ENCODE peak calls at places on chromosomes 5 and 9, in five cellular contexts. B is PC-3, X is WERI-Rb-1, W is ovary, E is NT2/D1. Q is an unnamed sample. For H3K36me3, the result is how much of the 10 kb centered on the place peaks cover.

GRCh38 chr5:144582046-144582445 is 411.4 kb downstream of the KCTD16 start:
- DNase-seq in B (no peak), X (no peak), W (no peak), E (no peak), Q (no peak)

GRCh38 chr5:179936976-179937681 is 29.4 kb upstream of the TBC1D9B start:
- DNase-seq in B (no peak), X (no peak), W (no peak), E (no peak), Q (no peak)

GRCh38 chr9:114177423-114178064 is 22.2 kb downstream of the COL27A1 start:
- DNase-seq in B (peak), X (no peak), W (peak), E (no peak), Q (no peak)

GRCh38 chr5:72256536-72256935 is 63.5 kb downstream of the MRPS27 start:
- DNase-seq in B (peak), X (no peak), W (no peak), E (no peak), Q (no peak)

GRCh38 chr9:78884611-78885150 is 587.8 kb downstream of the PSAT1 start:
- DNase-seq in B (no peak), X (no peak), W (no peak), E (no peak), Q (no peak)

GRCh38 chr5:102834438-102834964 is 79.4 kb downstream of the PAM start:
- DNase-seq in B (no peak), X (no peak), W (no peak), E (no peak), Q (no peak)

GRCh38 chr5:1504617-1505016 is 19.1 kb downstream of the LPCAT1 start:
- DNase-seq in B (no peak), X (no peak), W (no peak), E (no peak), Q (no peak)

GRCh38 chr9:18595597-18595996 is 121.6 kb downstream of the ADAMTSL1 start:
- DNase-seq in B (no peak), X (no peak), W (no peak), E (no peak), Q (no peak)

GRCh38 chr5:163459465-163459887 is 426 bp downstream of the NUDCD2 start:
- DNase-seq in B (no peak), X (no peak), W (no peak), E (no peak), Q (peak)

GRCh38 chr9:108257387-108257786 is 598.4 kb downstream of the ACTL7B start:
- DNase-seq in B (no peak), X (no peak), W (no peak), E (no peak), Q (no peak)

GRCh38 chr9:114006931-114007691 is 71.0 kb downstream of the AMBP start:
- DNase-seq in B (no peak), X (peak), W (peak), E (no peak), Q (no peak)

GRCh38 chr5:128572546-128573339 is 34.7 kb upstream of the FBN2 start:
- DNase-seq in B (peak), X (no peak), W (no peak), E (no peak), Q (no peak)

GRCh38 chr9:137174722-137175293 is 3.0 kb upstream of the TMEM210 start:
- DNase-seq in B (no peak), X (no peak), W (no peak), E (no peak), Q (no peak)

GRCh38 chr9:108478431-108478837 is 377.4 kb downstream of the ACTL7B start:
- DNase-seq in B (peak), X (peak), W (no peak), E (no peak), Q (no peak)

GRCh38 chr5:41193462-41194166 is 19.7 kb downstream of the C6 start:
- DNase-seq in B (peak), X (no peak), W (peak), E (no peak), Q (no peak)

GRCh38 chr9:120655005-120655622 is 59.2 kb downstream of the MEGF9 start:
- DNase-seq in B (peak), X (no peak), W (no peak), E (no peak), Q (no peak)

GRCh38 chr5:19044931-19045695 is 942.9 kb downstream of the CDH18 start:
- DNase-seq in B (no peak), X (no peak), W (no peak), E (no peak), Q (no peak)

GRCh38 chr5:20575515-20575914 is 587.5 kb upstream of the CDH18 start:
- DNase-seq in B (no peak), X (no peak), W (no peak), E (no peak), Q (no peak)

GRCh38 chr9:125889524-125890473 is 142.6 kb downstream of the PBX3 start:
- DNase-seq in B (peak), X (peak), W (peak), E (peak), Q (peak)

GRCh38 chr9:21110708-21111576 is 30.7 kb downstream of the IFNW1 start:
- DNase-seq in B (peak), X (peak), W (no peak), E (peak), Q (peak)

GRCh38 chr5:110401881-110402280 is 324.6 kb downstream of the TMEM232 start:
- DNase-seq in B (no peak), X (no peak), W (no peak), E (no peak), Q (no peak)

GRCh38 chr5:68519135-68519534 is 303.6 kb downstream of the PIK3R1 start:
- DNase-seq in B (no peak), X (no peak), W (no peak), E (no peak), Q (no peak)

GRCh38 chr9:6226696-6227095 is 11.1 kb downstream of the IL33 start:
- DNase-seq in B (peak), X (no peak), W (no peak), E (peak), Q (no peak)

DNA sequence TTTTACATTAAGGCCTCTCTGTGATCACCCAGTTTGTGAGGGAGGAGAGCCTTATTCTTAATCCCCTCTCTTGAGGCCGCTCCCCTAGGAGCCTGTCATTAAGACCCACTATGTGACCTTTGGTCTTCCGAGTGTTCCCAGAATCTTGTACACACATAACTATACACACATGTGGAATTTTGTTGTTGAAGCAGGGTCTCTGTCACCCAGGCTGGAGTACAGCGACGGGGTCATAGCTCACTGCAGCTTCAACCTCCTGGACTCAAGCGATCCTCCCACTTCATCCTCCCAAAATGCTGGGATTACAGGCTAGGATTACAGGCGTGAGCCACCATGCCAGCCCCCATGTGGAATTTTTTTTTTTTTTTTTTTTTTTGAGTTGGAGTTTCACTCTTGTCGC is 14.8 kb upstream of the PHYHD1 start:
- DNase-seq in B (no peak), X (no peak), W (no peak), E (no peak), Q (no peak)
- H3K36me3 ChIP-seq in B (under half), X (under half), W (under half), E (half or more), Q (under half)

GRCh38 chr5:133086366-133086875 is 34.6 kb downstream of the HSPA4 start:
- DNase-seq in B (no peak), X (no peak), W (no peak), E (no peak), Q (no peak)
- H3K36me3 ChIP-seq in B (under half), X (half or more), W (under half), E (half or more), Q (half or more)

GRCh38 chr9:134838651-134839431 is 41.8 kb upstream of the FCN2 start:
- DNase-seq in B (no peak), X (no peak), W (no peak), E (no peak), Q (no peak)

GRCh38 chr9:134841180-134841904 is 39.3 kb upstream of the FCN2 start:
- DNase-seq in B (no peak), X (no peak), W (no peak), E (no peak), Q (no peak)

GRCh38 chr9:134839441-134840125 is 41.0 kb upstream of the FCN2 start:
- DNase-seq in B (no peak), X (peak), W (no peak), E (no peak), Q (no peak)

GRCh38 chr9:134842321-134842720 is 38.3 kb upstream of the FCN2 start:
- DNase-seq in B (no peak), X (no peak), W (no peak), E (no peak), Q (no peak)

GRCh38 chr9:134840511-134840910 is 40.1 kb upstream of the FCN2 start:
- DNase-seq in B (no peak), X (no peak), W (no peak), E (no peak), Q (no peak)
- H3K36me3 ChIP-seq in B (under half), X (half or more), W (under half), E (half or more), Q (under half)

GRCh38 chr5:176319827-176320554 is 41.6 kb downstream of the KIAA1191 start:
- DNase-seq in B (peak), X (no peak), W (no peak), E (no peak), Q (no peak)
- H3K36me3 ChIP-seq in B (under half), X (under half), W (under half), E (under half), Q (under half)

DNA sequence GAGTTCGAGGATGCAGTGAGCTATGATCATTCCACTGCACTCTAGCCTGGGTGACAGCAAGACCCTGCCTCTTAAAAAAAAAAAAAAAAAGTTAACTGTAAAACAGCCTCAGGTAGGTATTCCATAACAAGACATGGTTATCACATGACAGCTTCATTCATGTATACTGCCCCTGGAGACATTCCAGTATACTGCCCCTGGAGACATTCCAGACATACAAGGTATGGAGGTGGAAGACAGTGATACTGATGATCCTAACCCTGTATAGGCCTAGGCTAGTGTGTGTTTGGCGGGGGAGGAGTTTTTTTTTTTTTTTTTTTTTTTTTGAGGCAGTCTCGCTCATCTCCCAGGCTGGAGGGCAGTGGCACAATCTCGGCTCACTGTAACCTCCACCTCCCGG is 105.5 kb downstream of the RICTOR start:
- DNase-seq in B (peak), X (no peak), W (no peak), E (no peak), Q (no peak)
- H3K36me3 ChIP-seq in B (under half), X (under half), W (under half), E (under half), Q (under half)

GRCh38 chr5:14373685-14374084 is 207.9 kb upstream of the OTULINL start:
- DNase-seq in B (no peak), X (no peak), W (no peak), E (no peak), Q (no peak)
- H3K36me3 ChIP-seq in B (half or more), X (under half), W (under half), E (half or more), Q (under half)

GRCh38 chr5:57185301-57185700 is 11.4 kb downstream of the GPBP1 start:
- DNase-seq in B (no peak), X (no peak), W (no peak), E (no peak), Q (no peak)
- H3K36me3 ChIP-seq in B (under half), X (under half), W (under half), E (under half), Q (under half)

DNA sequence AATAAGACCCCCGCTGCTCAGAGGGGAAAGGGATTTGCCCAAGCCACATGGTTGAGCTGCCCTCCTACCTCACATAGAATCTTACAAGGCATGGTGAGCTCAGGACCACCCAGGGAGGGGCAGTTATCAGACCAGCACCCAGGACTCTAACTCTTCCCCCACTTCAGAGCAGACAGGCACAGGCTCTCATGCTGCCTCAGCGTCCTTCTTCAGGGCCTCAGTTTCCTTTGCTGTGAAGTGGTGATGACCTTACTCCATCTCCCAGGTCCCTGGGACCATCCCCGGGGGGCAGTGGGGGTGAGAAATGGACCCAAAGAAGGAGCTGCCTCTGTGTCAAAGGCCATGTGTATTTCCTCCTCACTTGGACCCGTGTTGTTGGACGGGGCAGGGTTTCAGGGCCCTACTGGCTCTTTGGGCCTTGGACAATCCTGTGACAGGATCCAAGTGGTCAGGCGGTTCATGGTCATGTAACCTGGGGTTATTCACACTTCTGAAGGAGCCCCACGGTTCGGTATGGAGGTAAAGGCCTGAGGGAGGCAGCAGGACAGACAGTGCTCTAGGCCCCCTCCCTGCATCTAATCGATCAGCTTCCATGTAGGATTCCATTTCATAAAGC is 31.7 kb upstream of the CSF1R start:
- DNase-seq in B (no peak), X (peak), W (no peak), E (no peak), Q (peak)
- H3K36me3 ChIP-seq in B (under half), X (under half), W (under half), E (half or more), Q (under half)

DNA sequence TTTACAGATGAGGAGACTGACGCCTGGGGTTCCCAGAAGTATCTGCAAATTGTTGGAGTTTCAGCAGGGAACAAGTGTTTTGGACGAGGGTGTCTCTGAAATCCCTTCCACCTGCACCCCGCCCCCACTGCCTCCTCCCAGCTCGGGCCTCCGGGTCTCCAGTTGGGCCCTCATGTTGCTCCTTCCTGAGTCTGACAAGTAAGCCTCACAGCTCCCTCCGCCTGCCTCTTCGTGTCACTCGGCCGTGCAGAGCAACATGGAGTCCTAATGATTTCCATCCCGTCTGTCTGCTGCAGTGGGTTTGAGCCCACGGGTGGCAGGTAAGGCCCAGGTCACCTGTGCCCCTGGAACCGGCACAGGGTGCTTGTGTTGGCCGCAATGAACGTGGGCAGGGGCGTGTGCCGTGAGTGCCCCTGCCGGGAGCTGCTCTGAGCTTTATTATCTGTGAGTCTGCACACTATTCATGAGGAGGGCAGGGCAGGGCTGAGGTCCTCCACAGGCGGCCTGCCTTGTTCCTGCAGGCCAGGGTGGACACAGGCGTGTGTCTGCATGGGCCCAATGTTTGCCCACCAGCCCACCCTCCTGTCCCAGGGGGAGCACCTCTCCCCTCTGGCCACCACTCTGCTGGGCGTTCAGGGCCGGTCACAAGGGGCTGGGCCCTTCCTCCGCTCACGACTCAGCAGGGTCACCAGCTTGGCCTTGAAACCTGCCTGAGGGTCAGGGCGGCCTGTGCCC is 6.1 kb downstream of the DOK3 start:
- DNase-seq in B (no peak), X (no peak), W (no peak), E (no peak), Q (no peak)
- H3K36me3 ChIP-seq in B (under half), X (under half), W (under half), E (half or more), Q (under half)